ENCODE peak calls at places on chromosome X, in nine cellular contexts. G, B, A, D, R, Q, T, V and Y are unnamed samples.

GRCh38 chrX:22300130-22300529 is 27.4 kb downstream of the CBLL2 start:
- DNase-seq in D (no peak), R (peak), V (peak), Q (peak), T (peak), A (no peak), B (no peak), G (no peak), Y (no peak)

GRCh38 chrX:140229187-140229586 is 263.9 kb upstream of the CXorf66 start:
- DNase-seq in A (no peak), T (no peak), B (no peak), D (no peak), G (no peak), V (no peak), R (no peak), Q (no peak), Y (no peak)

GRCh38 chrX:130378008-130378669 is 7.3 kb downstream of the GPR119 start:
- DNase-seq in V (peak), G (no peak), B (no peak), A (no peak), R (no peak), Q (no peak), T (no peak), D (no peak), Y (no peak)

GRCh38 chrX:87808576-87809243 is 291.1 kb downstream of the KLHL4 start:
- DNase-seq in B (no peak), A (no peak), T (no peak), Q (no peak), G (no peak), D (no peak), V (no peak), R (no peak), Y (peak)

GRCh38 chrX:96425204-96425603 is 259.4 kb upstream of the DIAPH2 start:
- DNase-seq in Q (no peak), D (no peak), A (no peak), R (no peak), B (no peak), T (no peak), G (no peak), V (no peak), Y (no peak)

GRCh38 chrX:54066841-54067240 is 22.6 kb upstream of the PHF8 start:
- DNase-seq in R (no peak), D (no peak), G (no peak), V (no peak), Q (no peak), A (no peak), T (no peak), B (no peak), Y (no peak)

GRCh38 chrX:13151806-13152510 is 107.5 kb upstream of the FAM9C start:
- DNase-seq in G (no peak), A (no peak), D (no peak), R (no peak), V (no peak), B (no peak), T (no peak), Q (no peak), Y (no peak)

GRCh38 chrX:29542147-29542546 is 673.2 kb upstream of the MAGEB2 start:
- DNase-seq in V (no peak), A (no peak), Q (no peak), R (no peak), G (no peak), T (no peak), B (no peak), D (no peak), Y (no peak)

GRCh38 chrX:11438767-11439166 is 145.6 kb downstream of the AMELX start:
- DNase-seq in T (no peak), V (no peak), G (no peak), A (no peak), R (no peak), Q (no peak), D (no peak), B (no peak), Y (no peak)

GRCh38 chrX:16445166-16445752 is 204.7 kb upstream of the S100G start:
- DNase-seq in B (no peak), G (no peak), R (no peak), D (peak), A (peak), Q (peak), V (peak), T (no peak), Y (no peak)

GRCh38 chrX:110036162-110037033 is 33.5 kb downstream of the TMEM164 start:
- DNase-seq in Q (peak), V (no peak), A (no peak), B (no peak), T (no peak), G (no peak), R (no peak), D (peak), Y (no peak)

GRCh38 chrX:16882188-16882587 is 12.0 kb upstream of the RBBP7 start:
- DNase-seq in D (no peak), R (peak), G (peak), V (no peak), A (no peak), B (peak), T (peak), Q (peak), Y (no peak)

GRCh38 chrX:5869786-5870185 is 358.9 kb downstream of the NLGN4X start:
- DNase-seq in V (no peak), B (no peak), T (no peak), R (no peak), Q (no peak), A (no peak), G (no peak), D (no peak), Y (no peak)

GRCh38 chrX:40449396-40449795 is 131.4 kb upstream of the ATP6AP2 start:
- DNase-seq in T (no peak), A (no peak), G (no peak), D (no peak), Q (no peak), B (no peak), V (no peak), R (no peak), Y (no peak)

GRCh38 chrX:153413731-153414130 is 2.5 kb downstream of the ZFP92 start:
- DNase-seq in T (no peak), A (no peak), B (no peak), D (no peak), G (no peak), V (no peak), Q (no peak), R (no peak), Y (no peak)

GRCh38 chrX:9847071-9847470 is 60.8 kb downstream of the SHROOM2 start:
- DNase-seq in R (no peak), D (peak), G (no peak), V (peak), Q (peak), B (no peak), A (no peak), T (no peak), Y (no peak)

GRCh38 chrX:87578978-87579377 is 61.4 kb downstream of the KLHL4 start:
- DNase-seq in R (no peak), B (no peak), D (no peak), Q (no peak), T (no peak), G (no peak), V (no peak), A (no peak), Y (no peak)

GRCh38 chrX:132831336-132831973 is 127.0 kb downstream of the HS6ST2 start:
- DNase-seq in V (peak), A (no peak), D (no peak), R (no peak), G (no peak), T (no peak), Q (no peak), B (no peak), Y (no peak)

GRCh38 chrX:119887721-119888425 is 7.8 kb upstream of the AKAP14 start:
- DNase-seq in G (peak), A (peak), D (peak), T (peak), V (peak), B (peak), Q (peak), R (peak), Y (peak)

GRCh38 chrX:18973527-18974192 is 10.3 kb downstream of the PHKA2 start:
- DNase-seq in V (no peak), D (peak), B (no peak), R (no peak), G (no peak), A (no peak), T (no peak), Q (no peak), Y (no peak)

GRCh38 chrX:98357146-98357545 is 1473.4 kb downstream of the RPA4 start:
- DNase-seq in T (no peak), D (no peak), G (no peak), R (no peak), V (no peak), A (no peak), B (no peak), Q (no peak), Y (no peak)

GRCh38 chrX:130393451-130394074 is 8.1 kb upstream of the GPR119 start:
- DNase-seq in A (peak), D (peak), R (peak), G (peak), T (no peak), B (no peak), Q (peak), V (peak), Y (peak)

GRCh38 chrX:67555578-67556203 is 11.9 kb downstream of the AR start:
- DNase-seq in D (peak), V (peak), G (peak), B (no peak), Q (peak), T (no peak), A (peak), R (no peak), Y (no peak)

GRCh38 chrX:72060196-72060974 is 71.3 kb downstream of the RTL5 start:
- DNase-seq in V (peak), Q (peak), G (no peak), D (no peak), A (no peak), T (no peak), B (no peak), R (no peak), Y (no peak)

GRCh38 chrX:103453655-103454054 is 65.6 kb downstream of the RAB40A start:
- DNase-seq in B (no peak), T (no peak), G (no peak), R (no peak), V (no peak), D (no peak), Q (peak), A (no peak), Y (no peak)

GRCh38 chrX:7412840-7413239 is 264.9 kb upstream of the PUDP start:
- DNase-seq in A (no peak), G (no peak), D (no peak), R (no peak), B (no peak), T (no peak), V (no peak), Q (no peak), Y (no peak)

GRCh38 chrX:81259008-81259713 is 57.3 kb downstream of the SH3BGRL start:
- DNase-seq in D (no peak), A (no peak), Q (no peak), G (no peak), B (no peak), T (no peak), R (no peak), V (peak), Y (no peak)

GRCh38 chrX:109840585-109840984 is 107.5 kb upstream of the ACSL4 start:
- DNase-seq in T (no peak), R (no peak), V (no peak), A (peak), Q (peak), B (no peak), D (peak), G (no peak), Y (peak)

GRCh38 chrX:150983526-150984163 is 510 bp downstream of the HMGB3 start:
- DNase-seq in B (no peak), G (peak), Q (no peak), V (peak), A (peak), T (no peak), R (no peak), D (no peak), Y (no peak)

GRCh38 chrX:10726647-10727046 is 106.3 kb upstream of the MID1 start:
- DNase-seq in B (no peak), T (no peak), V (no peak), D (no peak), A (no peak), R (no peak), Q (no peak), G (no peak), Y (no peak)

GRCh38 chrX:47706575-47706974 is 47.6 kb upstream of the UXT start:
- DNase-seq in G (no peak), B (no peak), A (no peak), Q (no peak), V (no peak), R (no peak), T (no peak), D (no peak), Y (no peak)

GRCh38 chrX:75547137-75547536 is 24.3 kb upstream of the ZDHHC15 start:
- DNase-seq in G (no peak), B (no peak), A (no peak), D (no peak), R (no peak), V (no peak), Q (no peak), T (no peak), Y (no peak)

DNA sequence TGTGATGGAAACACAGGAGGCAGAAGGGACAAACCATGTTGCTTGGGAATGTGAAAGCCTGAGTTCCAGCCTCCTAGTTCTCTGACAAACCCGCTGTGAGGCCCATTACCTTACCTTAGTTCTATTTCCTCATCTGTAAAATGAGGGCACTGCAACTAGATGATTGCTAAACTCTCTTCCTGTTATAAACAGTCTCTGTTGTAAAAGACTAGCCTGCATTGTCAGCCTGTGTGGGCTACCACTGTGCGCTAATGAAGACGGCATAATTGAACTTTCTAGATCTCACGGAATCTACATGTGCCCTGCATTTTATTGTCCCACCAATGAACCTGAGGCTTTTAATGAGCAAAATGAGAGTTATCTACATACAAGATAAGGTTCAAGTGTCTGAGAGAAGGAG is 147.2 kb downstream of the AFF2 start:
- DNase-seq in R (no peak), A (no peak), G (no peak), V (no peak), B (no peak), Q (no peak), T (no peak), D (no peak), Y (no peak)
- H3K4me3 ChIP-seq in R (no peak), A (no peak), G (no peak), V (no peak), B (no peak), Q (no peak), T (no peak), D (no peak), Y (no peak)

DNA sequence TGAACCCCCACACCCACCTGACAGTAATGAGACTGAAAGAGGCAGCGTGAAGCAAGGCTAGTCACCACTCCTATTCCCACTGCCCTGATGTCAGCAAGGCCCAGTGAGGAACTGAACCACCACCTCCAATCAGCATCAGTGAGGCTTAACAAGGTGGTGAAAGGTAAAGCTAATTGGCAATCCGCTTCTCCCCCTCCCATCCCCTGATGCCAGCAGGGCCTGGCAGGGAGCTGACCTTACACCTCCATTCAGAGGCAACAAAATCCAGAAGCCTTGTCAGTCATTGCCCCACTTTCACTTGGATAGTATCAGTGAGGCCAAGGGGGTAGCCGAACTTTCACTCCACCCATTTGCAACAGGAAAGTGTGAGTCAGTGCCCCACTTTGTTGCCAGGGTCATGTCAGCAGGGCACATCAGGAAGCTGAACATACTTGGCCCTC is 60.8 kb downstream of the AWAT2 start:
- DNase-seq in A (no peak), V (no peak), Q (no peak), G (no peak), D (no peak), B (no peak), T (no peak), R (no peak), Y (no peak)
- TF ChIP-seq CTCF in A (no peak), V (no peak), Q (no peak), G (no peak), D (no peak), B (no peak), T (no peak), R (no peak), Y (no peak)

DNA sequence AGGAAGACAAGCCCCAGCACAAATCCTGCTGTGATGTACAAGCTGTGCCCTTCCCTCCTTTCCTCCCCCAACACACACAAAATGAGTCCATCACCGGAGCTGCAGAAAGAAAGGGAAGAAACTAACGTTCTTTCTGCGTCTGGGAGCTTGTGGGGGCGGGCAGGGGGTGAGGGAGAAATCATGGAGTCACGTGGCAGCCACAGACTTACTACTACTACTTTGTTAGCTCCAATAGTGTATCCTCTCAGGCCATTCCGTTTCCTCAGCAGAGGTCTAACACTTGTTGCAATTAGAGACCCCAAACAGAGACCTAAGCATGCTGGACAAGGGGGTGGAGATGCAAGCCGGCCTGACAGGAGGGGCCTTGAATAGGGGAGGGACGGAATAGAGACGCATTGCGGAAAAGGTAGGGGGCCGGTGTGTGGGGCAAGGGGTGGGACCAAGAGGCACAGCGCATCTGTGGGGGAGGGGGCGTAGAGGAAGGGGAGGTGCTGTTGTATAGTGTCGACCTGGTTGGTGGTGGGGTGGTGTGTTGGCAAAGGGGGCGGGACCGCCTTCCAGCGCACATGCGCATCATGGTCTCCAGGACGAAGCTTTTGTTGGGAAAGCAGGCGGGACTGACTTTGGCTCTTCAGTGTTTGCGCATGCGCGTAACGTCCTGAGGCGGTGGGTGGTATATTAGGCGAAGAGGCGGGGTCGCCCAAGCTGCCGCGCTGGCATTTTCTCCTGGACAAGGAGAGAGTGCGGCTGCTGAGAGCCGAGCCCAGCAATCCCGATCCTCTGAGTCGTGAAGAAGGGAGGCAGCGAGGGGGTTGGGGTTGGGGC is at the start of gene MAGED1:
- DNase-seq in G (peak), A (no peak), R (peak), B (peak), D (peak), V (peak), T (peak), Q (peak), Y (peak)
- H3K27ac ChIP-seq in G (peak), A (no peak), R (peak), B (peak), D (peak), V (peak), T (peak), Q (peak), Y (peak)

DNA sequence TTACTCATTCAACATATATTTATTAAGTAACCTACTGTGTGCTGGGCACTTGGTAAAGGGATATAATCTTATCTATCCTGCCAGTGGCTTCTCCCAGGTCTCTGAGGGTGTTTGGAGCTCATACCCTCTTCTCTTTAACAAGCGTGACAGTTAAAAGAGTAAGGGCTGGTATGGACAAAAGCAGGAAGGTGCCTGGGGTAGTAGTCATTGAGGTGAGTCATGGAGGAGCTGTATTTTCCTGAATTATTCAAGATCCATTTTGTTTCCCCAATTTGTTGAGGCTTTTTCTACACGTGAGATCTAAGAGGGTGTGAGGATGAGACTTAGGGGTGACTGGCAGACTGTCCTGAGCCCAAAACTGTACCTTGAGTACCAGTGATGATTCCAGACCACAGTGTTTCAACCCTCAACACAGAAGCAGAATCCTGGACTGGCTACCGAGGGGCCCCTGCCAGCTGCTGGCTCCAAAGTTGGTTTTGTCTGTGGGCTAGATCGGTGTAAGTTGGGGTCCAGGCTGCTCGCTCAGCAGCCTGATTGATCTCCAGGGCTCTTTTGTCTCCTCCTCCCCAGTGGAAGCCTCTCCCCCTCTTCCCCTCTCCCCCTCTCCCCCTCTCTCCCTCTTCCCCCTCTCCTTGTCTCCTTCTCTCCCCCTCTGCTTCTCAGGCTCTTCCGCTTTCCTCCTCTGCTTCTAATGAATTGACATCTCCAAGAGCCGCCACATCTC is at the start of gene DRP2:
- DNase-seq in Q (no peak), D (no peak), V (no peak), G (no peak), A (no peak), R (no peak), B (no peak), T (no peak), Y (no peak)
- H3K4me3 ChIP-seq in Q (no peak), D (no peak), V (no peak), G (no peak), A (no peak), R (no peak), B (no peak), T (no peak), Y (no peak)

DNA sequence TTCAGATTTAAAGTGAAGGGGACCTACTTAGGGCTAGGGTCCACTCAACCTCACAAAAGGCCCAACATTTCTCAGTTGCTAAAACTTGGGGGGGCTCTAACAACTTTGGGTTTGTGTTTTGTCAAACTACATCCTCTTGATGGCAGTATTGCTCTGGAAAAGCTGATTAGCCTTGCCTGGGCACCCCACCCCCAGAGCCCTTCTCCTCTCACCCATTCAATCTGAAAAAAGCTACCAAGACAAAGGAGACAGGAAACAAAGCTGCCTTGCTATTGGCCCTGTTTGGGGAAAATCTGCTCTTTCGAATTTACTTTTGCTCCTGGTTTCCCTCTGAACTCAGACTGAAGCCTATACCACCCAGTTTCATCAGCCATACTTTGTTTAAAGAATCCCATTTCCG is 195.2 kb upstream of the STK26 start:
- DNase-seq in R (no peak), G (no peak), A (peak), B (no peak), V (peak), T (no peak), Q (peak), D (no peak), Y (no peak)
- TF ChIP-seq CTCF in R (no peak), G (no peak), A (peak), B (no peak), V (peak), T (no peak), Q (no peak), D (peak), Y (no peak)

DNA sequence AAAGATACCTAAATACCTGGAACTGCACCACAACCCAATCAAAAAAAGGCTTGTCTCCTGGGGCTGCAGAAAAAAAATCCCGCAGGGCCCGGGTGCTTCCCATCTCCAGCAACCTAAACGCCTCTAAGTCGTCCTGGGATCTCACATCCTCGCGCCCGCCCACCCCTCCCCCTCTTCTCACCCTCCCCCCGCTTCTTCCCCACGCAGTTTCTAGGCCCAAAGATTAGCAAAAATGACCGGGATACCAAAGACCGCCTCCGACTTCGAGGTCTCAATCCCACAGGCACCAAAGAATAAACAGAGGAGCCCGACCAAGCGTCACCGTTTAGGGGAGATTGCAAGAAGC is 643 bp downstream of the ATRX start:
- DNase-seq in T (no peak), B (no peak), R (peak), A (peak), D (no peak), V (peak), Q (peak), G (no peak), Y (no peak)
- H3K27ac ChIP-seq in T (peak), B (peak), R (peak), A (no peak), D (peak), V (peak), Q (peak), G (no peak), Y (peak)